ENCODE peak calls at places on chromosomes 3 and 15, in eight cellular contexts. J, D, Z, Q, I, P, H and L are unnamed samples.

GRCh38 chr3:11944052-11944673 is 60.0 kb upstream of the SYN2 start:
- DNase-seq in J (no peak), D (no peak), Z (peak), Q (no peak), I (peak), P (no peak), H (peak), L (no peak)

GRCh38 chr3:45100998-45101407 is 45.2 kb downstream of the CDCP1 start:
- DNase-seq in J (no peak), D (no peak), Z (peak), Q (no peak), I (no peak), P (no peak), H (no peak), L (no peak)

GRCh38 chr15:58522391-58522790 is 90.6 kb downstream of the LIPC start:
- DNase-seq in J (no peak), D (no peak), Z (no peak), Q (no peak), I (no peak), P (no peak), H (no peak), L (no peak)

GRCh38 chr3:117752984-117753717 is 1043.6 kb downstream of the TUSC7 start:
- DNase-seq in J (no peak), D (no peak), Z (no peak), Q (no peak), I (no peak), P (no peak), H (peak), L (no peak)

GRCh38 chr3:179321585-179322322 is 1.1 kb upstream of the ZNF639 start:
- DNase-seq in J (no peak), D (no peak), Z (peak), Q (no peak), I (no peak), P (no peak), H (no peak), L (no peak)

GRCh38 chr15:88802250-88802990 is 816 bp upstream of the ACAN start:
- DNase-seq in J (no peak), D (no peak), Z (no peak), Q (no peak), I (no peak), P (no peak), H (no peak), L (no peak)

GRCh38 chr15:63338170-63338569 is 43.5 kb downstream of the CA12 start:
- DNase-seq in J (no peak), D (no peak), Z (peak), Q (no peak), I (no peak), P (no peak), H (no peak), L (no peak)

GRCh38 chr3:17070560-17070959 is 185.8 kb downstream of the PLCL2 start:
- DNase-seq in J (no peak), D (no peak), Z (peak), Q (no peak), I (no peak), P (no peak), H (peak), L (no peak)

GRCh38 chr3:177284383-177284881 is 87.2 kb upstream of the TBL1XR1 start:
- DNase-seq in J (no peak), D (peak), Z (peak), Q (no peak), I (no peak), P (no peak), H (peak), L (no peak)

GRCh38 chr3:10970306-10970979 is 22.1 kb upstream of the SLC6A1 start:
- DNase-seq in J (no peak), D (no peak), Z (no peak), Q (no peak), I (no peak), P (no peak), H (no peak), L (no peak)

GRCh38 chr3:35944915-35945710 is 305.8 kb downstream of the ARPP21 start:
- DNase-seq in J (no peak), D (no peak), Z (peak), Q (no peak), I (no peak), P (no peak), H (no peak), L (no peak)

GRCh38 chr3:25471081-25471768 is 43.2 kb downstream of the RARB start:
- DNase-seq in J (no peak), D (no peak), Z (peak), Q (no peak), I (no peak), P (no peak), H (no peak), L (no peak)

GRCh38 chr3:177633671-177634207 is 436.5 kb upstream of the TBL1XR1 start:
- DNase-seq in J (no peak), D (no peak), Z (peak), Q (no peak), I (no peak), P (no peak), H (no peak), L (no peak)

GRCh38 chr3:14471690-14472089 is 68.5 kb downstream of the GRIP2 start:
- DNase-seq in J (no peak), D (no peak), Z (no peak), Q (no peak), I (no peak), P (no peak), H (no peak), L (no peak)

GRCh38 chr3:8500208-8500961 is 1.2 kb upstream of the LMCD1 start:
- DNase-seq in J (no peak), D (no peak), Z (no peak), Q (no peak), I (no peak), P (no peak), H (peak), L (no peak)

GRCh38 chr3:73073091-73073707 is 11.7 kb downstream of the EBLN2 start:
- DNase-seq in J (no peak), D (no peak), Z (peak), Q (no peak), I (no peak), P (no peak), H (no peak), L (no peak)

GRCh38 chr15:48358229-48358641 is 27.0 kb downstream of the DUT start:
- DNase-seq in J (no peak), D (no peak), Z (peak), Q (no peak), I (no peak), P (peak), H (no peak), L (no peak)

GRCh38 chr3:107367353-107367752 is 9.9 kb upstream of the CCDC54 start:
- DNase-seq in J (no peak), D (no peak), Z (peak), Q (no peak), I (no peak), P (no peak), H (no peak), L (no peak)